ENCODE peak calls at places on chromosomes 13 and 19, in ten cellular contexts. Z, K, E, T, G, I, O, F, M and B are unnamed samples.
A peak's percentile ranks its signal among the peaks of the same experiment; 100 is the strongest.

GRCh38 chr13:78326608-78327007 is 276.7 kb downstream of the POU4F1 start:
- DNase-seq in M (no peak), O (no peak), I (no peak), F (no peak), Z (no peak), E (no peak), T (no peak), K (no peak), G (peak; percentile 13), B (no peak)

GRCh38 chr19:13463296-13463695 is 43.0 kb downstream of the CACNA1A start:
- DNase-seq in K (peak; percentile 78), I (peak; percentile 61), T (no peak), O (no peak), F (no peak), M (peak; percentile 1), G (no peak), Z (no peak), E (no peak), B (no peak)

GRCh38 chr13:113665582-113666323 is 1.3 kb upstream of the GRK1 start:
- DNase-seq in M (no peak), I (peak; percentile 36), G (no peak), F (no peak), E (no peak), K (no peak), T (peak; percentile 46), Z (no peak), O (no peak), B (no peak)

GRCh38 chr13:61410669-61411297 is 4.9 kb downstream of the PCDH20 start:
- DNase-seq in Z (no peak), T (no peak), E (no peak), K (no peak), M (no peak), G (peak; percentile 50), I (no peak), O (peak; percentile 16), F (no peak), B (peak; percentile 10)

GRCh38 chr13:102569488-102569887 is 27.3 kb upstream of the TPP2 start:
- DNase-seq in G (no peak), O (no peak), Z (no peak), T (no peak), I (no peak), F (no peak), E (no peak), K (no peak), M (no peak), B (no peak)

GRCh38 chr13:42048625-42049453 is at the start of gene DGKH:
- DNase-seq in E (peak; percentile 67), F (no peak), T (peak; percentile 93), O (peak; percentile 83), K (peak; percentile 77), Z (no peak), M (peak; percentile 65), G (peak; percentile 66), I (peak; percentile 66), B (no peak)

GRCh38 chr13:77359171-77359570 is 32.3 kb upstream of the MYCBP2 start:
- DNase-seq in Z (no peak), I (no peak), F (no peak), O (no peak), T (no peak), M (no peak), G (no peak), K (no peak), E (no peak), B (no peak)

GRCh38 chr13:101307181-101307701 is 109.1 kb downstream of the NALCN start:
- DNase-seq in I (no peak), F (no peak), E (no peak), T (no peak), K (no peak), O (no peak), Z (no peak), M (no peak), G (no peak), B (no peak)

GRCh38 chr19:44512326-44513298 is 12.3 kb upstream of the ZNF180 start:
- DNase-seq in E (no peak), M (no peak), T (no peak), O (no peak), G (peak; percentile 43), K (peak; percentile 82), Z (no peak), F (no peak), I (peak; percentile 59), B (no peak)

GRCh38 chr13:94123543-94123942 is 355.9 kb downstream of the DCT start:
- DNase-seq in I (no peak), O (no peak), K (no peak), M (no peak), T (no peak), G (no peak), F (no peak), Z (no peak), E (no peak), B (no peak)

GRCh38 chr19:4375164-4375619 is 25.2 kb downstream of the SH3GL1 start:
- DNase-seq in T (no peak), I (no peak), F (no peak), O (no peak), Z (no peak), G (no peak), K (peak; percentile 84), M (no peak), E (no peak), B (peak; percentile 72)